ENCODE peak calls at places on chromosomes 2 and 18, in four cellular contexts. U is D341Med, L is retinal pigment epithelial cell, D is heart left ventricle. Z is an unnamed sample.

GRCh38 chr2:158965731-158966130 is 2.7 kb upstream of the TANC1 start:
- DNase-seq in L (no peak), D (no peak), U (no peak), Z (no peak)

GRCh38 chr18:24992491-24992890 is 359.5 kb downstream of the ZNF521 start:
- DNase-seq in L (no peak), U (no peak), D (no peak), Z (no peak)

GRCh38 chr2:16652296-16653082 is 13.1 kb downstream of the CYRIA start:
- DNase-seq in L (no peak), U (no peak), D (peak; percentile 47), Z (no peak)

GRCh38 chr18:9905401-9905922 is 8.4 kb upstream of the VAPA start:
- DNase-seq in U (no peak), L (no peak), D (no peak), Z (no peak)

GRCh38 chr2:141260895-141261294 is 869.9 kb downstream of the LRP1B start:
- DNase-seq in L (no peak), U (no peak), D (no peak), Z (no peak)

GRCh38 chr2:64945973-64946736 is 43.0 kb upstream of the SLC1A4 start:
- DNase-seq in D (no peak), U (no peak), L (no peak), Z (no peak)

GRCh38 chr18:10113156-10114022 is 199.6 kb downstream of the VAPA start:
- DNase-seq in D (no peak), U (no peak), L (no peak), Z (no peak)

GRCh38 chr2:196335238-196335637 is 163.9 kb upstream of the STK17B start:
- DNase-seq in D (no peak), U (no peak), L (no peak), Z (no peak)

GRCh38 chr18:48165104-48165866 is 234.8 kb upstream of the SMAD2 start:
- DNase-seq in U (no peak), D (no peak), L (no peak), Z (no peak)

GRCh38 chr2:62293490-62294212 is 97.7 kb downstream of the B3GNT2 start:
- DNase-seq in D (peak; percentile 45), U (no peak), L (no peak), Z (no peak)

GRCh38 chr2:112814278-112814677 is 22.3 kb downstream of the IL1B start:
- DNase-seq in L (no peak), U (no peak), D (no peak), Z (peak; percentile 37)

GRCh38 chr18:6370886-6371635 is 43.6 kb downstream of the L3MBTL4 start:
- DNase-seq in L (no peak), D (no peak), U (no peak), Z (no peak)